ENCODE peak calls at places on chromosome 2, in five cellular contexts. One of them, this sample, is unnamed.

GRCh38 chr2:100647709-100648108 is 84.9 kb downstream of the PDCL3 start:
- DNase-seq in NCI-H1436: no peak
- DNase-seq in G401: no peak
- DNase-seq in adipocyte: no peak
- DNase-seq in heart right ventricle: no peak
- DNase-seq in this sample: no peak

GRCh38 chr2:161369311-161369710 is 46.8 kb upstream of the TBR1 start:
- DNase-seq in heart right ventricle: no peak
- DNase-seq in NCI-H1436: no peak
- DNase-seq in G401: no peak
- DNase-seq in adipocyte: no peak
- DNase-seq in this sample: no peak

GRCh38 chr2:201579536-201579935 is 63.8 kb downstream of the TMEM237 start:
- DNase-seq in adipocyte: peak
- DNase-seq in NCI-H1436: no peak
- DNase-seq in G401: no peak
- DNase-seq in heart right ventricle: no peak
- DNase-seq in this sample: no peak

GRCh38 chr2:237411683-237412349 is 2.1 kb downstream of the COL6A3 start:
- DNase-seq in heart right ventricle: no peak
- DNase-seq in NCI-H1436: no peak
- DNase-seq in adipocyte: peak
- DNase-seq in G401: no peak
- DNase-seq in this sample: no peak

GRCh38 chr2:88265352-88265960 is 95.3 kb downstream of the THNSL2 start:
- DNase-seq in adipocyte: peak
- DNase-seq in heart right ventricle: no peak
- DNase-seq in G401: no peak
- DNase-seq in NCI-H1436: no peak
- DNase-seq in this sample: no peak

GRCh38 chr2:104758199-104758620 is 95.7 kb upstream of the POU3F3 start:
- DNase-seq in G401: no peak
- DNase-seq in NCI-H1436: no peak
- DNase-seq in heart right ventricle: no peak
- DNase-seq in adipocyte: peak
- DNase-seq in this sample: no peak

GRCh38 chr2:42095923-42096408 is 48.1 kb downstream of the PKDCC start:
- DNase-seq in G401: peak
- DNase-seq in adipocyte: peak
- DNase-seq in NCI-H1436: peak
- DNase-seq in heart right ventricle: peak
- DNase-seq in this sample: peak

GRCh38 chr2:207253946-207254345 is 88.2 kb upstream of the KLF7 start:
- DNase-seq in adipocyte: peak
- DNase-seq in NCI-H1436: no peak
- DNase-seq in heart right ventricle: no peak
- DNase-seq in G401: no peak
- DNase-seq in this sample: no peak

GRCh38 chr2:220956429-220956828 is 615.7 kb downstream of the EPHA4 start:
- DNase-seq in NCI-H1436: peak
- DNase-seq in heart right ventricle: no peak
- DNase-seq in G401: no peak
- DNase-seq in adipocyte: no peak
- DNase-seq in this sample: no peak

GRCh38 chr2:200430017-200430416 is 79.9 kb downstream of the KCTD18 start:
- DNase-seq in heart right ventricle: no peak
- DNase-seq in G401: no peak
- DNase-seq in NCI-H1436: no peak
- DNase-seq in adipocyte: peak
- DNase-seq in this sample: no peak

GRCh38 chr2:177545143-177545542 is 152.6 kb downstream of the AGPS start:
- DNase-seq in heart right ventricle: no peak
- DNase-seq in G401: no peak
- DNase-seq in adipocyte: no peak
- DNase-seq in NCI-H1436: no peak
- DNase-seq in this sample: no peak

GRCh38 chr2:17713291-17713690 is 40.3 kb downstream of the SMC6 start:
- DNase-seq in NCI-H1436: no peak
- DNase-seq in G401: no peak
- DNase-seq in heart right ventricle: no peak
- DNase-seq in adipocyte: no peak
- DNase-seq in this sample: no peak

GRCh38 chr2:94874277-94874997 is 3.2 kb downstream of the TEKT4 start:
- DNase-seq in NCI-H1436: peak
- DNase-seq in G401: peak
- DNase-seq in adipocyte: peak
- DNase-seq in heart right ventricle: no peak
- DNase-seq in this sample: peak

GRCh38 chr2:127675335-127676261 is at the start of gene LIMS2:
- DNase-seq in adipocyte: peak
- DNase-seq in G401: no peak
- DNase-seq in NCI-H1436: no peak
- DNase-seq in heart right ventricle: peak
- DNase-seq in this sample: peak

GRCh38 chr2:121699421-121700328 is 37.0 kb downstream of the NIFK start:
- DNase-seq in adipocyte: peak
- DNase-seq in NCI-H1436: no peak
- DNase-seq in G401: peak
- DNase-seq in heart right ventricle: no peak
- DNase-seq in this sample: no peak

GRCh38 chr2:208069186-208069585 is 43.9 kb upstream of the PLEKHM3 start:
- DNase-seq in NCI-H1436: no peak
- DNase-seq in adipocyte: peak
- DNase-seq in G401: no peak
- DNase-seq in heart right ventricle: no peak
- DNase-seq in this sample: no peak

GRCh38 chr2:98701230-98701629 is 29.7 kb downstream of the MGAT4A start:
- DNase-seq in heart right ventricle: no peak
- DNase-seq in NCI-H1436: no peak
- DNase-seq in adipocyte: no peak
- DNase-seq in G401: no peak
- DNase-seq in this sample: no peak

GRCh38 chr2:205684871-205685313 is 2.6 kb downstream of the NRP2 start:
- DNase-seq in adipocyte: no peak
- DNase-seq in G401: no peak
- DNase-seq in heart right ventricle: no peak
- DNase-seq in NCI-H1436: no peak
- DNase-seq in this sample: no peak

GRCh38 chr2:177680866-177681358 is 288.3 kb downstream of the AGPS start:
- DNase-seq in G401: peak
- DNase-seq in adipocyte: no peak
- DNase-seq in heart right ventricle: no peak
- DNase-seq in NCI-H1436: no peak
- DNase-seq in this sample: no peak

GRCh38 chr2:71849111-71849510 is 298.6 kb downstream of the CYP26B1 start:
- DNase-seq in NCI-H1436: no peak
- DNase-seq in G401: no peak
- DNase-seq in adipocyte: no peak
- DNase-seq in heart right ventricle: no peak
- DNase-seq in this sample: no peak

GRCh38 chr2:12416600-12416999 is 300.1 kb upstream of the TRIB2 start:
- DNase-seq in NCI-H1436: no peak
- DNase-seq in G401: no peak
- DNase-seq in adipocyte: peak
- DNase-seq in heart right ventricle: peak
- DNase-seq in this sample: no peak

GRCh38 chr2:51013060-51013746 is 18.7 kb downstream of the NRXN1 start:
- DNase-seq in NCI-H1436: peak
- DNase-seq in G401: peak
- DNase-seq in heart right ventricle: no peak
- DNase-seq in adipocyte: peak
- DNase-seq in this sample: no peak

GRCh38 chr2:218992703-218993344 is 398 bp downstream of the CRYBA2 start:
- DNase-seq in heart right ventricle: no peak
- DNase-seq in adipocyte: peak
- DNase-seq in NCI-H1436: no peak
- DNase-seq in G401: no peak
- DNase-seq in this sample: no peak

GRCh38 chr2:24970483-24971299 is 1.1 kb downstream of the DNAJC27 start:
- DNase-seq in NCI-H1436: no peak
- DNase-seq in adipocyte: peak
- DNase-seq in heart right ventricle: no peak
- DNase-seq in G401: peak
- DNase-seq in this sample: peak

GRCh38 chr2:56757884-56758545 is 574.2 kb downstream of the CCDC85A start:
- DNase-seq in G401: no peak
- DNase-seq in adipocyte: no peak
- DNase-seq in heart right ventricle: no peak
- DNase-seq in NCI-H1436: no peak
- DNase-seq in this sample: no peak

GRCh38 chr2:180992994-180993393 is 12.6 kb downstream of the UBE2E3 start:
- DNase-seq in G401: no peak
- DNase-seq in adipocyte: no peak
- DNase-seq in NCI-H1436: no peak
- DNase-seq in heart right ventricle: no peak
- DNase-seq in this sample: no peak